ENCODE peak calls at places on chromosomes 6 and 20, in five cellular contexts. One of them, this sample, is unnamed.

GRCh38 chr20:49277786-49278035 is 146 bp downstream of the ZNFX1 start:
- DNase-seq in ACHN: no peak
- DNase-seq in COR-L47: no peak
- DNase-seq in small intestine: no peak
- DNase-seq in activated T-cell treated with anti-CD3 and anti-CD28 coated beads for 1 hour: no peak
- DNase-seq in this sample: no peak

GRCh38 chr6:54335871-54336270 is 27.6 kb downstream of the TINAG start:
- DNase-seq in small intestine: no peak
- DNase-seq in ACHN: peak
- DNase-seq in COR-L47: no peak
- DNase-seq in activated T-cell treated with anti-CD3 and anti-CD28 coated beads for 1 hour: no peak
- DNase-seq in this sample: no peak

GRCh38 chr20:62892348-62893304 is 31.0 kb upstream of the TCFL5 start:
- DNase-seq in small intestine: no peak
- DNase-seq in activated T-cell treated with anti-CD3 and anti-CD28 coated beads for 1 hour: no peak
- DNase-seq in ACHN: no peak
- DNase-seq in COR-L47: no peak
- DNase-seq in this sample: no peak

GRCh38 chr6:146595981-146596731 is 2.6 kb upstream of the ADGB start:
- DNase-seq in COR-L47: no peak
- DNase-seq in activated T-cell treated with anti-CD3 and anti-CD28 coated beads for 1 hour: no peak
- DNase-seq in ACHN: no peak
- DNase-seq in small intestine: peak
- DNase-seq in this sample: no peak

GRCh38 chr6:32852018-32852843 is 1.3 kb downstream of the TAP1 start:
- DNase-seq in small intestine: peak
- DNase-seq in activated T-cell treated with anti-CD3 and anti-CD28 coated beads for 1 hour: no peak
- DNase-seq in ACHN: no peak
- DNase-seq in COR-L47: no peak
- DNase-seq in this sample: peak

GRCh38 chr20:44917399-44917798 is 7.5 kb downstream of the PABPC1L start:
- DNase-seq in activated T-cell treated with anti-CD3 and anti-CD28 coated beads for 1 hour: no peak
- DNase-seq in ACHN: no peak
- DNase-seq in COR-L47: no peak
- DNase-seq in small intestine: no peak
- DNase-seq in this sample: no peak

GRCh38 chr20:7379621-7380220 is 560.5 kb downstream of the HAO1 start:
- DNase-seq in small intestine: no peak
- DNase-seq in COR-L47: no peak
- DNase-seq in activated T-cell treated with anti-CD3 and anti-CD28 coated beads for 1 hour: no peak
- DNase-seq in ACHN: no peak
- DNase-seq in this sample: no peak

GRCh38 chr20:46293084-46293483 is 15.2 kb downstream of the CDH22 start:
- DNase-seq in ACHN: peak
- DNase-seq in activated T-cell treated with anti-CD3 and anti-CD28 coated beads for 1 hour: no peak
- DNase-seq in small intestine: no peak
- DNase-seq in COR-L47: no peak
- DNase-seq in this sample: no peak

GRCh38 chr6:143027058-143027457 is 33.6 kb upstream of the AIG1 start:
- DNase-seq in ACHN: peak
- DNase-seq in activated T-cell treated with anti-CD3 and anti-CD28 coated beads for 1 hour: peak
- DNase-seq in small intestine: peak
- DNase-seq in COR-L47: no peak
- DNase-seq in this sample: peak

GRCh38 chr6:50602191-50602810 is 111.0 kb upstream of the TFAP2D start:
- DNase-seq in ACHN: peak
- DNase-seq in COR-L47: peak
- DNase-seq in small intestine: peak
- DNase-seq in activated T-cell treated with anti-CD3 and anti-CD28 coated beads for 1 hour: no peak
- DNase-seq in this sample: no peak